ENCODE peak calls at places on chromosomes 13 and 19, in eight cellular contexts. K is breast epithelium, W is bronchial epithelial cell, Y is RWPE2, B is lower lobe of right lung, X is tibial nerve, U is adrenal gland, Q is BJ. H is an unnamed sample.
A peak's percentile ranks its signal among the peaks of the same experiment; 100 is the strongest.

GRCh38 chr13:80362488-80362887 is 21.6 kb upstream of the SPRY2 start:
- DNase-seq in K (no peak), W (no peak), Y (no peak), B (no peak), X (no peak), U (no peak), Q (no peak), H (no peak)

GRCh38 chr13:98216711-98217110 is 39.6 kb upstream of the RNF113B start:
- DNase-seq in K (no peak), W (no peak), Y (no peak), B (no peak), X (no peak), U (no peak), Q (no peak), H (no peak)

GRCh38 chr19:6740589-6741348 is 1.3 kb downstream of the TRIP10 start:
- DNase-seq in K (no peak), W (peak; percentile 37), Y (no peak), B (peak; percentile 63), X (no peak), U (peak; percentile 45), Q (no peak), H (peak; percentile 65)

GRCh38 chr13:41006951-41007350 is 12.2 kb downstream of the ELF1 start:
- DNase-seq in K (no peak), W (no peak), Y (no peak), B (no peak), X (no peak), U (no peak), Q (no peak), H (no peak)

GRCh38 chr19:31908486-31909255 is 436.7 kb upstream of the ZNF507 start:
- DNase-seq in K (no peak), W (no peak), Y (no peak), B (no peak), X (no peak), U (peak; percentile 46), Q (no peak), H (no peak)

GRCh38 chr19:44212865-44213346 is 574 bp downstream of the ZNF227 start:
- DNase-seq in K (no peak), W (peak; percentile 31), Y (no peak), B (no peak), X (no peak), U (peak; percentile 16), Q (no peak), H (peak; percentile 9)

GRCh38 chr13:84961023-84961422 is 838.2 kb downstream of the SLITRK6 start:
- DNase-seq in K (no peak), W (no peak), Y (no peak), B (no peak), X (no peak), U (no peak), Q (no peak), H (no peak)

GRCh38 chr19:5804516-5805464 is at the start of gene NRTN:
- DNase-seq in K (no peak), W (no peak), Y (no peak), B (no peak), X (no peak), U (no peak), Q (no peak), H (no peak)

GRCh38 chr19:54489341-54489740 is 13.3 kb upstream of the LAIR2 start:
- DNase-seq in K (no peak), W (no peak), Y (no peak), B (no peak), X (no peak), U (no peak), Q (no peak), H (no peak)

GRCh38 chr13:24153979-24154378 is 6.5 kb upstream of the SPATA13 start:
- DNase-seq in K (no peak), W (no peak), Y (no peak), B (no peak), X (no peak), U (no peak), Q (no peak), H (no peak)

GRCh38 chr19:6725513-6726231 is 5.2 kb upstream of the C3 start:
- DNase-seq in K (no peak), W (no peak), Y (no peak), B (no peak), X (no peak), U (no peak), Q (no peak), H (no peak)

GRCh38 chr13:78160793-78161192 is 242.2 kb upstream of the EDNRB start:
- DNase-seq in K (no peak), W (peak; percentile 18), Y (no peak), B (no peak), X (no peak), U (no peak), Q (peak; percentile 46), H (no peak)

GRCh38 chr13:51778407-51778806 is 25.6 kb downstream of the DHRS12 start:
- DNase-seq in K (no peak), W (no peak), Y (no peak), B (no peak), X (no peak), U (peak; percentile 64), Q (no peak), H (no peak)

GRCh38 chr19:5172859-5173577 is 167.6 kb downstream of the PTPRS start:
- DNase-seq in K (no peak), W (peak; percentile 96), Y (peak; percentile 89), B (no peak), X (no peak), U (peak; percentile 45), Q (peak; percentile 99), H (peak; percentile 84)

GRCh38 chr19:45601524-45602522 is at the start of gene GPR4:
- DNase-seq in K (no peak), W (no peak), Y (no peak), B (no peak), X (no peak), U (no peak), Q (no peak), H (no peak)

GRCh38 chr13:27968316-27969072 is 621 bp downstream of the CDX2 start:
- DNase-seq in K (no peak), W (no peak), Y (no peak), B (no peak), X (no peak), U (no peak), Q (no peak), H (peak; percentile 42)
- H3K27me3 ChIP-seq in K (peaks cover 100% of the 10 kb centered on the region), W (peaks cover 69% of the 10 kb centered on the region), Y (peaks cover 93% of the 10 kb centered on the region), B (peaks cover 100% of the 10 kb centered on the region), X (peaks cover 100% of the 10 kb centered on the region), U (peaks cover 83% of the 10 kb centered on the region), Q (peaks cover 79% of the 10 kb centered on the region), H (peaks cover 27% of the 10 kb centered on the region)

DNA sequence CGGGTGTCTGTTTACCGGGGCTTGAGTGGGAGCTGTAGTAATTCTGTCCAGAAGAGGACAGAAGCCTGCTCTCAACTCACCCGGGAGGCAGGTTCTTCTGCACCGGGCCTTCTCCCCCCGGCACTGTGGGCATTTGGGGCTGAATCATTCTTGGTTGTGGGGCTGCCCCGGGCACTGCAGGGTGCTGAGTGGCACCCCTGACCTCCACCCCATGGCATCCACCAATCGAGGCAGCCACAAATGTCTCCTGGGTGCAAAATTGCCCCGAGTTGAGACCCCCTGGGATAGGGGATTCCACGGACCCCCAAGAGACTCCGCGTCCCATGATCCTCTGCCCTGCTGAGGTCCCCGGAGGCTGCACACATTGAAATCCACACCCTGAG is 68.8 kb downstream of the GNG7 start:
- DNase-seq in K (no peak), W (no peak), Y (no peak), B (no peak), X (no peak), U (peak; percentile 27), Q (no peak), H (no peak)
- H3K4me3 ChIP-seq in K (no peak overlapping the region), W (no peak overlapping the region), Y (no peak overlapping the region), B (peak overlapping the region; percentile 48), X (no peak overlapping the region), U (no peak overlapping the region), Q (no peak overlapping the region), H (no peak overlapping the region)

GRCh38 chr13:20134732-20135131 is 26.1 kb downstream of the GJA3 start:
- DNase-seq in K (no peak), W (no peak), Y (no peak), B (no peak), X (no peak), U (no peak), Q (no peak), H (no peak)

GRCh38 chr13:20130012-20130411 is 30.8 kb downstream of the GJA3 start:
- DNase-seq in K (no peak), W (no peak), Y (no peak), B (no peak), X (no peak), U (no peak), Q (no peak), H (no peak)

GRCh38 chr13:20131057-20131832 is 29.6 kb downstream of the GJA3 start:
- DNase-seq in K (no peak), W (no peak), Y (no peak), B (no peak), X (no peak), U (no peak), Q (no peak), H (no peak)

GRCh38 chr13:20130652-20131051 is 30.2 kb downstream of the GJA3 start:
- DNase-seq in K (no peak), W (no peak), Y (no peak), B (no peak), X (no peak), U (no peak), Q (no peak), H (no peak)

DNA sequence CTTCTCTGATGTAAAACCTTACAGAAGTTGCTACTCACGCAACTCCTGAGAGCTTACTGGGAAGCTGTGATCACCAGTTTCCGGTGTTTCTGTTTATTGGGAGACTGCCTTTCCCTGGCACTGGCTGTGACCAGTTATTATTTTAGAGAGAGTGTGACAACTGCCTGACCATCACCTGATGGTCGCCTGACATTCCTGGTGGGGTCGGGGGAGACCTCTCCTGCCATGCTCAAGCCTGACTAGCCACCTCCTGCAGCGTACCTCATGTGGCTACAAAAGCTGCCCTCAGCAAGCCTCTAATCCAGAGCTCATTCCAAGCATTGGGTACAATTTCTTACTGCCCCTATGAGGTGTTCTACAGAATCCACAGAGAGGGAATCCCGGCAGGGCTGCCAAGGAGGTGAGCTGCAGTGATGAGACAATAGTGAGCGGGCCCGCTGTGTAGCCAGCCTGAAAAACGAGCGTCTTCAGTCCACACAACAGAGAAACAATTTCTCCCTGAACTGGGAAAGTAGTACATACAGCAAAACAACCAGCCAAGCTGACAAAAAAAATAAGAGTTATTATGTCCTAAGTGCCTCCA is 28.7 kb downstream of the GJA3 start:
- DNase-seq in K (no peak), W (no peak), Y (no peak), B (no peak), X (no peak), U (no peak), Q (no peak), H (no peak)
- H3K27me3 ChIP-seq in K (peaks cover 27% of the 10 kb centered on the region), W (no peaks in the 10 kb centered on the region), Y (peaks cover 6% of the 10 kb centered on the region), B (peaks cover 47% of the 10 kb centered on the region), X (peaks cover 70% of the 10 kb centered on the region), U (peaks cover 25% of the 10 kb centered on the region), Q (peaks cover 2% of the 10 kb centered on the region), H (no peaks in the 10 kb centered on the region)

GRCh38 chr19:52898101-52898500 is 666 bp upstream of the ZNF320 start:
- DNase-seq in K (no peak), W (no peak), Y (no peak), B (no peak), X (no peak), U (no peak), Q (no peak), H (no peak)
- H3K4me3 ChIP-seq in K (peak overlapping the region; percentile 69), W (no peak overlapping the region), Y (no peak overlapping the region), B (peak overlapping the region; percentile 93), X (peak overlapping the region; percentile 91), U (no peak overlapping the region), Q (peak overlapping the region; percentile 69), H (no peak overlapping the region)

H was measured in MG63.